ENCODE peak calls at places on chromosome 6, in five cellular contexts. One of them, this sample, is unnamed.

GRCh38 chr6:155417454-155417853 is 38.2 kb downstream of the NOX3 start:
- DNase-seq in heart left ventricle: no peak
- DNase-seq in GM23248: peak; percentile 42
- DNase-seq in mesenchymal stem cell: peak; percentile 26
- DNase-seq in heart right ventricle: no peak
- DNase-seq in this sample: no peak

GRCh38 chr6:43993881-43994523 is 133.2 kb downstream of the MRPL14 start:
- DNase-seq in heart left ventricle: no peak
- DNase-seq in GM23248: no peak
- DNase-seq in mesenchymal stem cell: no peak
- DNase-seq in heart right ventricle: no peak
- DNase-seq in this sample: peak; percentile 46

GRCh38 chr6:28160233-28160632 is 18.6 kb downstream of the ZKSCAN8 start:
- DNase-seq in heart left ventricle: no peak
- DNase-seq in GM23248: no peak
- DNase-seq in mesenchymal stem cell: no peak
- DNase-seq in heart right ventricle: no peak
- DNase-seq in this sample: no peak

GRCh38 chr6:157977176-157977804 is 4.4 kb upstream of the SYNJ2 start:
- DNase-seq in heart left ventricle: no peak
- DNase-seq in GM23248: no peak
- DNase-seq in mesenchymal stem cell: no peak
- DNase-seq in heart right ventricle: no peak
- DNase-seq in this sample: no peak

GRCh38 chr6:12348530-12349511 is 58.7 kb downstream of the EDN1 start:
- DNase-seq in heart left ventricle: no peak
- DNase-seq in GM23248: peak; percentile 78
- DNase-seq in mesenchymal stem cell: peak; percentile 81
- DNase-seq in heart right ventricle: no peak
- DNase-seq in this sample: no peak

GRCh38 chr6:150600302-150601017 is 775 bp downstream of the PLEKHG1 start:
- DNase-seq in heart left ventricle: peak; percentile 74
- DNase-seq in GM23248: peak; percentile 87
- DNase-seq in mesenchymal stem cell: peak; percentile 61
- DNase-seq in heart right ventricle: peak; percentile 55
- DNase-seq in this sample: peak; percentile 66

GRCh38 chr6:166772518-166772917 is 145.5 kb upstream of the RPS6KA2 start:
- DNase-seq in heart left ventricle: no peak
- DNase-seq in GM23248: no peak
- DNase-seq in mesenchymal stem cell: no peak
- DNase-seq in heart right ventricle: no peak
- DNase-seq in this sample: no peak

GRCh38 chr6:139112561-139112960 is 22.3 kb upstream of the HECA start:
- DNase-seq in heart left ventricle: no peak
- DNase-seq in GM23248: no peak
- DNase-seq in mesenchymal stem cell: no peak
- DNase-seq in heart right ventricle: no peak
- DNase-seq in this sample: no peak

GRCh38 chr6:85250586-85251216 is 199.2 kb upstream of the NT5E start:
- DNase-seq in heart left ventricle: no peak
- DNase-seq in GM23248: peak; percentile 41
- DNase-seq in mesenchymal stem cell: no peak
- DNase-seq in heart right ventricle: no peak
- DNase-seq in this sample: no peak
- H3K9me3 ChIP-seq in heart left ventricle: no peaks in the 10 kb centered on the region
- H3K9me3 ChIP-seq in GM23248: no peaks in the 10 kb centered on the region
- H3K9me3 ChIP-seq in mesenchymal stem cell: peaks cover 20% of the 10 kb centered on the region
- H3K9me3 ChIP-seq in heart right ventricle: no peaks in the 10 kb centered on the region
- H3K9me3 ChIP-seq in this sample: no peaks in the 10 kb centered on the region

GRCh38 chr6:30074331-30075093 is 1.1 kb downstream of the RNF39 start:
- DNase-seq in heart left ventricle: no peak
- DNase-seq in GM23248: peak; percentile 26
- DNase-seq in mesenchymal stem cell: no peak
- DNase-seq in heart right ventricle: no peak
- DNase-seq in this sample: no peak

GRCh38 chr6:30075094-30075986 is at the start of gene RNF39:
- DNase-seq in heart left ventricle: no peak
- DNase-seq in GM23248: peak; percentile 29
- DNase-seq in mesenchymal stem cell: no peak
- DNase-seq in heart right ventricle: no peak
- DNase-seq in this sample: no peak

GRCh38 chr6:30073489-30074240 is 1.9 kb downstream of the RNF39 start:
- DNase-seq in heart left ventricle: no peak
- DNase-seq in GM23248: no peak
- DNase-seq in mesenchymal stem cell: no peak
- DNase-seq in heart right ventricle: no peak
- DNase-seq in this sample: no peak

GRCh38 chr6:30071081-30071818 is 4.3 kb downstream of the PPP1R11 start:
- DNase-seq in heart left ventricle: peak; percentile 45
- DNase-seq in GM23248: peak; percentile 51
- DNase-seq in mesenchymal stem cell: peak; percentile 55
- DNase-seq in heart right ventricle: peak; percentile 46
- DNase-seq in this sample: peak; percentile 29

DNA sequence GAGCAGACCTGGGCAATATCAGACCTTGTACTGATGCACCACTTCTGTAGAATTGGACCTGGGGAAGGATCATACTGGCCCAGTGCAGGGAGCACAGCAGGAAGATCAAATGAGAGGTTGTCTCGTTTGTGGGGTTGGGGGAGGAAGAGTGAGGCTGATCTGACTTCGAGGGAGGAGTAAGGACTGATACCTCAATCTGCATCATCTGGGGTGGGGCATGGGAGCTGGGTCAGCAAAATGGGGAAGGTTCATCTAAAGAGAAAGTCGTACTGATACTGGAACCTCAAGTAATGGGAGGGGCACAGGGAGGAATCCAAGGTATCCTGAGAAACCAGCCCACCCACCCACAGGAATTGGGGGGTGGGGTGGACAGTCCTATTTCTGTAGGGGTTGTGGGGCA is 3.7 kb downstream of the RNF39 start:
- DNase-seq in heart left ventricle: no peak
- DNase-seq in GM23248: no peak
- DNase-seq in mesenchymal stem cell: no peak
- DNase-seq in heart right ventricle: no peak
- DNase-seq in this sample: no peak
- H3K4me3 ChIP-seq in heart left ventricle: peak overlapping the region; percentile 41
- H3K4me3 ChIP-seq in GM23248: no peak overlapping the region
- H3K4me3 ChIP-seq in mesenchymal stem cell: no peak overlapping the region
- H3K4me3 ChIP-seq in heart right ventricle: no peak overlapping the region
- H3K4me3 ChIP-seq in this sample: no peak overlapping the region

GRCh38 chr6:169981051-169981450 is 229.6 kb downstream of the ERMARD start:
- DNase-seq in heart left ventricle: no peak
- DNase-seq in GM23248: no peak
- DNase-seq in mesenchymal stem cell: no peak
- DNase-seq in heart right ventricle: no peak
- DNase-seq in this sample: no peak
- H3K9me3 ChIP-seq in heart left ventricle: no peaks in the 10 kb centered on the region
- H3K9me3 ChIP-seq in GM23248: no peaks in the 10 kb centered on the region
- H3K9me3 ChIP-seq in mesenchymal stem cell: no peaks in the 10 kb centered on the region
- H3K9me3 ChIP-seq in heart right ventricle: no peaks in the 10 kb centered on the region
- H3K9me3 ChIP-seq in this sample: no peaks in the 10 kb centered on the region

DNA sequence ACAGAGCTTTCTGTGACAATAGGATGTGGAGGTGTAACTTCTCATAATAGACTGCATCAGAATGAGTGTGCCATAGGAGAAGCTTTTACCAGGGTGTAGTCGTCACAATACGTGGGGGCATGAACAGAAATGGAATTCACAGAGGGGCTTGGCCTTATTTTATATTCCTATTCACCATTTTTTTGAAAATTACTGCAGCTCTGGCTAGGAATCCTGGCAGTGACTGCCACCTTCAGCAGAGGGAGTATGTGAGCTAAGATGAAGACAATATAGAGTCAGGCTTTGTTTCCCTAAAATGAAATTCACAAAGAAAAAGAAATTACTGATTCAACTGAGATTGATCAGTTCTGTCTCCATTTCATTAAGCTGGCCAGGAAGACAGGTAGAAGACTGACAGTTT is 13.9 kb downstream of the TOMM6 start:
- DNase-seq in heart left ventricle: no peak
- DNase-seq in GM23248: peak; percentile 58
- DNase-seq in mesenchymal stem cell: peak; percentile 46
- DNase-seq in heart right ventricle: no peak
- DNase-seq in this sample: no peak
- H3K4me3 ChIP-seq in heart left ventricle: no peak overlapping the region
- H3K4me3 ChIP-seq in GM23248: no peak overlapping the region
- H3K4me3 ChIP-seq in mesenchymal stem cell: no peak overlapping the region
- H3K4me3 ChIP-seq in heart right ventricle: no peak overlapping the region
- H3K4me3 ChIP-seq in this sample: no peak overlapping the region

DNA sequence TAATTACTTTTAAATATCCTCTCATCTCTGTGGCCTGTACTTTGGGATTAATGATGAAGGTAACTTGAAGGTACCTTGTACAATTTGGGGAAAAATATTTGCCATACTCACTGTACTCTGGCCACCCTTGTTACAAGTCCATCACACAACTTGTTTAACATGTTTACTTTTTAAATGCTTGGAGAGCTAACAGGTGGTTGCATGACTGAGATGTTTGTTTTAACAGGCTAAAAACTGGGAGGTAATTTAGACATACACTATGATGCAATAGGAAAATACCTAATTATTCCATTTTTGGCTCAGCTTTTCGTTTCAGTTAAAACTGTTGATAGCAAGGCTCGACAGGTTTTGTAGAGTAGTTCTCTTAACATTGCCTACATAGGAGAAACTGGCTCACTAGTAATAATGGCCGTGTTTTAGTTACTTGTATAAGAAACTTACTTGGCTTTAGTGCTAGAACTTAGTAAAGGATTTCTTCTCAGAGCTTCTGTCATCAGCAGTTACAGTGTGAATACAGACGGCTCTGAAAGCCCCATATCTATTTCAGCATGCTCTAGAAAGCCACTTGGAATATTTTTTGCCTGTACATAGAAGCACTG is 489.8 kb upstream of the SOX4 start:
- DNase-seq in heart left ventricle: no peak
- DNase-seq in GM23248: no peak
- DNase-seq in mesenchymal stem cell: no peak
- DNase-seq in heart right ventricle: no peak
- DNase-seq in this sample: no peak
- H3K9me3 ChIP-seq in heart left ventricle: no peaks in the 10 kb centered on the region
- H3K9me3 ChIP-seq in GM23248: no peaks in the 10 kb centered on the region
- H3K9me3 ChIP-seq in mesenchymal stem cell: no peaks in the 10 kb centered on the region
- H3K9me3 ChIP-seq in heart right ventricle: no peaks in the 10 kb centered on the region
- H3K9me3 ChIP-seq in this sample: no peaks in the 10 kb centered on the region

GRCh38 chr6:1619666-1620503 is 10.2 kb downstream of the FOXC1 start:
- DNase-seq in heart left ventricle: no peak
- DNase-seq in GM23248: peak; percentile 59
- DNase-seq in mesenchymal stem cell: no peak
- DNase-seq in heart right ventricle: no peak
- DNase-seq in this sample: no peak

GRCh38 chr6:1616556-1617463 is 7.1 kb downstream of the FOXC1 start:
- DNase-seq in heart left ventricle: no peak
- DNase-seq in GM23248: no peak
- DNase-seq in mesenchymal stem cell: no peak
- DNase-seq in heart right ventricle: no peak
- DNase-seq in this sample: peak; percentile 13

GRCh38 chr6:1619106-1619665 is 9.5 kb downstream of the FOXC1 start:
- DNase-seq in heart left ventricle: no peak
- DNase-seq in GM23248: no peak
- DNase-seq in mesenchymal stem cell: no peak
- DNase-seq in heart right ventricle: no peak
- DNase-seq in this sample: no peak

GRCh38 chr6:1617466-1618304 is 8.0 kb downstream of the FOXC1 start:
- DNase-seq in heart left ventricle: no peak
- DNase-seq in GM23248: no peak
- DNase-seq in mesenchymal stem cell: no peak
- DNase-seq in heart right ventricle: no peak
- DNase-seq in this sample: no peak

GRCh38 chr6:1618305-1619105 is 8.8 kb downstream of the FOXC1 start:
- DNase-seq in heart left ventricle: no peak
- DNase-seq in GM23248: no peak
- DNase-seq in mesenchymal stem cell: no peak
- DNase-seq in heart right ventricle: no peak
- DNase-seq in this sample: no peak
- H3K4me3 ChIP-seq in heart left ventricle: no peak overlapping the region
- H3K4me3 ChIP-seq in GM23248: no peak overlapping the region
- H3K4me3 ChIP-seq in mesenchymal stem cell: no peak overlapping the region
- H3K4me3 ChIP-seq in heart right ventricle: peak overlapping the region; percentile 45
- H3K4me3 ChIP-seq in this sample: no peak overlapping the region

GRCh38 chr6:106035655-106036054 is 50.5 kb upstream of the PRDM1 start:
- DNase-seq in heart left ventricle: no peak
- DNase-seq in GM23248: no peak
- DNase-seq in mesenchymal stem cell: no peak
- DNase-seq in heart right ventricle: no peak
- DNase-seq in this sample: no peak
- H3K9me3 ChIP-seq in heart left ventricle: no peaks in the 10 kb centered on the region
- H3K9me3 ChIP-seq in GM23248: no peaks in the 10 kb centered on the region
- H3K9me3 ChIP-seq in mesenchymal stem cell: no peaks in the 10 kb centered on the region
- H3K9me3 ChIP-seq in heart right ventricle: no peaks in the 10 kb centered on the region
- H3K9me3 ChIP-seq in this sample: peaks cover 12% of the 10 kb centered on the region